ENCODE peak calls at places on chromosome X, in six cellular contexts. X, C, O, B, Z and L are unnamed samples.

GRCh38 chrX:72314881-72315280 is 9.2 kb upstream of the CITED1 start:
- DNase-seq in X (no peak), C (no peak), O (no peak), B (no peak), Z (no peak), L (no peak)

GRCh38 chrX:153343674-153344073 is 9.7 kb downstream of the ZNF275 start:
- DNase-seq in X (no peak), C (no peak), O (no peak), B (no peak), Z (no peak), L (no peak)

GRCh38 chrX:46587753-46588171 is 14.2 kb downstream of the CHST7 start:
- DNase-seq in X (no peak), C (no peak), O (no peak), B (peak; percentile 19), Z (no peak), L (no peak)

GRCh38 chrX:125646195-125646594 is 326.5 kb downstream of the TEX13C start:
- DNase-seq in X (no peak), C (no peak), O (no peak), B (peak; percentile 6), Z (no peak), L (no peak)

GRCh38 chrX:6679550-6679949 is 144.6 kb upstream of the VCX3A start:
- DNase-seq in X (no peak), C (no peak), O (no peak), B (no peak), Z (no peak), L (no peak)

GRCh38 chrX:10628906-10629305 is 8.5 kb upstream of the MID1 start:
- DNase-seq in X (no peak), C (no peak), O (no peak), B (no peak), Z (no peak), L (no peak)

GRCh38 chrX:8319359-8319758 is 145.3 kb upstream of the VCX3B start:
- DNase-seq in X (no peak), C (no peak), O (no peak), B (no peak), Z (no peak), L (no peak)

GRCh38 chrX:112803060-112803459 is 37.6 kb downstream of the AMOT start:
- DNase-seq in X (no peak), C (no peak), O (no peak), B (no peak), Z (no peak), L (no peak)

GRCh38 chrX:45756562-45756961 is 555.9 kb upstream of the DIPK2B start:
- DNase-seq in X (no peak), C (no peak), O (no peak), B (peak; percentile 40), Z (no peak), L (no peak)

GRCh38 chrX:48505481-48505880 is 3.3 kb upstream of the PORCN start:
- DNase-seq in X (no peak), C (peak; percentile 20), O (no peak), B (no peak), Z (no peak), L (no peak)

GRCh38 chrX:31136144-31136572 is 64.3 kb upstream of the FTHL17 start:
- DNase-seq in X (no peak), C (no peak), O (peak; percentile 82), B (peak; percentile 39), Z (no peak), L (no peak)

GRCh38 chrX:97211070-97211469 is 327.4 kb downstream of the RPA4 start:
- DNase-seq in X (no peak), C (no peak), O (no peak), B (no peak), Z (no peak), L (no peak)

GRCh38 chrX:44674906-44675305 is 132.2 kb upstream of the FUNDC1 start:
- DNase-seq in X (no peak), C (no peak), O (no peak), B (no peak), Z (no peak), L (no peak)

GRCh38 chrX:151825927-151826471 is 86.7 kb upstream of the MAGEA4 start:
- DNase-seq in X (no peak), C (peak; percentile 3), O (no peak), B (peak; percentile 14), Z (no peak), L (no peak)

GRCh38 chrX:54482839-54483593 is 13.0 kb downstream of the FGD1 start:
- DNase-seq in X (peak; percentile 52), C (no peak), O (no peak), B (no peak), Z (no peak), L (no peak)

GRCh38 chrX:38628587-38628986 is 67.2 kb downstream of the TSPAN7 start:
- DNase-seq in X (no peak), C (no peak), O (no peak), B (no peak), Z (no peak), L (no peak)

GRCh38 chrX:77404318-77404878 is 42.8 kb upstream of the FGF16 start:
- DNase-seq in X (no peak), C (no peak), O (no peak), B (no peak), Z (no peak), L (no peak)

GRCh38 chrX:1239681-1240142 is 27.3 kb upstream of the CRLF2 start:
- DNase-seq in X (peak; percentile 89), C (peak; percentile 82), O (peak; percentile 68), B (no peak), Z (peak; percentile 36), L (no peak)

GRCh38 chrX:155888139-155888538 is 7.0 kb downstream of the VAMP7 start:
- DNase-seq in X (no peak), C (no peak), O (no peak), B (peak; percentile 40), Z (no peak), L (no peak)

GRCh38 chrX:139862208-139862607 is 70.6 kb downstream of the ATP11C start:
- DNase-seq in X (no peak), C (no peak), O (no peak), B (no peak), Z (no peak), L (no peak)

GRCh38 chrX:16838202-16839066 is 31.7 kb downstream of the RBBP7 start:
- DNase-seq in X (no peak), C (no peak), O (no peak), B (no peak), Z (no peak), L (no peak)

GRCh38 chrX:121102101-121102500 is 54.7 kb downstream of the GLUD2 start:
- DNase-seq in X (no peak), C (no peak), O (no peak), B (no peak), Z (no peak), L (no peak)

GRCh38 chrX:138411048-138411447 is 300.5 kb downstream of the FGF13 start:
- DNase-seq in X (no peak), C (no peak), O (no peak), B (peak; percentile 2), Z (no peak), L (no peak)

GRCh38 chrX:93932471-93933220 is 258.6 kb downstream of the FAM133A start:
- DNase-seq in X (no peak), C (no peak), O (no peak), B (no peak), Z (no peak), L (no peak)
- H3K27me3 ChIP-seq in X (no peaks in the 10 kb centered on the region), C (no peaks in the 10 kb centered on the region), O (no peaks in the 10 kb centered on the region), B (no peaks in the 10 kb centered on the region), Z (peaks cover 7% of the 10 kb centered on the region), L (no peaks in the 10 kb centered on the region)

DNA sequence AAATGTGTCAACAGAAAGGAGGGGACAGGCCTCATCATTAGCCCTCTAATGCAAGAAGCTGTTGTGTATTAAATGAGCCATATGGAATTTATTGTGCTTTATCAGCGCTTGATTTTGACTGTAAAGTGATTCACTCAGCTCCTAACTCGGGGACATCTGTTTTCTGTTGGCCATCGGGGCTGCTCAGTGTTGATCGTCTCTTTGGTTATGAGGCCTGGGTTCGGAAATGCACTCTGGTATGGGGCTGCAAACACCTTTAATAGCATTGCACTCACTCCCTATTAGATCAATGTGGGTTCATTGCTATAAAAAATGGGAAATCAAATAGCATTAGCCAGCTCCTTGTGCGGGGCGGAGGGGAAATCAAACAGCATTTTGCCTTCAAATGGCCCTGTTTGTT is 6.4 kb downstream of the ARX start:
- DNase-seq in X (no peak), C (no peak), O (no peak), B (no peak), Z (no peak), L (no peak)
- H3K27me3 ChIP-seq in X (no peaks in the 10 kb centered on the region), C (no peaks in the 10 kb centered on the region), O (no peaks in the 10 kb centered on the region), B (no peaks in the 10 kb centered on the region), Z (peaks cover 92% of the 10 kb centered on the region), L (peaks cover 66% of the 10 kb centered on the region)

DNA sequence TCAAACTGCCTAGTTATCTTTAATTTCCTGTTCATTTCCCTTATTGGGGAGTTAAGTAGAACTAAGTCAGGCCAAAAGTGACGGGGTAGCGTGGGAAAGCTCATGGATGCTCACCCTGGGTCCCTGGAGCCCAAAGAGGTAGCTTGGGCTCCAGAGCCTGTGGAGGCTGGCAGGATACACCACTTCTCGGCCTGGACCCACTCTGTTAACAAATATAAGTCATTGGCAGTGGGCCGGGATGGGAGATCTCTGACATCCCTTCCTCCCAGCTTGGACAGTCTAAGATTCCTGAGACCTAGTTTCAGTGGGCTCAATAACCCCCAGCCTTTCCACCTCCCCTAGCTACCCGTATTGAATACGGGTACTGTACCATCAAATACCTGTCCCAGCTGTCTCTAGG is 106.1 kb downstream of the EFNB1 start:
- DNase-seq in X (peak; percentile 37), C (no peak), O (no peak), B (peak; percentile 55), Z (no peak), L (no peak)
- H3K27me3 ChIP-seq in X (no peaks in the 10 kb centered on the region), C (no peaks in the 10 kb centered on the region), O (no peaks in the 10 kb centered on the region), B (no peaks in the 10 kb centered on the region), Z (no peaks in the 10 kb centered on the region), L (no peaks in the 10 kb centered on the region)

GRCh38 chrX:108736509-108737479 is at the start of gene IRS4:
- DNase-seq in X (no peak), C (peak; percentile 5), O (no peak), B (no peak), Z (no peak), L (no peak)

GRCh38 chrX:108737754-108738153 is 1.4 kb upstream of the IRS4 start:
- DNase-seq in X (no peak), C (no peak), O (no peak), B (no peak), Z (no peak), L (no peak)

GRCh38 chrX:108734426-108734825 is 1.9 kb downstream of the IRS4 start:
- DNase-seq in X (no peak), C (no peak), O (no peak), B (no peak), Z (no peak), L (no peak)

GRCh38 chrX:108735087-108735679 is 1.2 kb downstream of the IRS4 start:
- DNase-seq in X (no peak), C (peak; percentile 4), O (no peak), B (no peak), Z (no peak), L (no peak)

DNA sequence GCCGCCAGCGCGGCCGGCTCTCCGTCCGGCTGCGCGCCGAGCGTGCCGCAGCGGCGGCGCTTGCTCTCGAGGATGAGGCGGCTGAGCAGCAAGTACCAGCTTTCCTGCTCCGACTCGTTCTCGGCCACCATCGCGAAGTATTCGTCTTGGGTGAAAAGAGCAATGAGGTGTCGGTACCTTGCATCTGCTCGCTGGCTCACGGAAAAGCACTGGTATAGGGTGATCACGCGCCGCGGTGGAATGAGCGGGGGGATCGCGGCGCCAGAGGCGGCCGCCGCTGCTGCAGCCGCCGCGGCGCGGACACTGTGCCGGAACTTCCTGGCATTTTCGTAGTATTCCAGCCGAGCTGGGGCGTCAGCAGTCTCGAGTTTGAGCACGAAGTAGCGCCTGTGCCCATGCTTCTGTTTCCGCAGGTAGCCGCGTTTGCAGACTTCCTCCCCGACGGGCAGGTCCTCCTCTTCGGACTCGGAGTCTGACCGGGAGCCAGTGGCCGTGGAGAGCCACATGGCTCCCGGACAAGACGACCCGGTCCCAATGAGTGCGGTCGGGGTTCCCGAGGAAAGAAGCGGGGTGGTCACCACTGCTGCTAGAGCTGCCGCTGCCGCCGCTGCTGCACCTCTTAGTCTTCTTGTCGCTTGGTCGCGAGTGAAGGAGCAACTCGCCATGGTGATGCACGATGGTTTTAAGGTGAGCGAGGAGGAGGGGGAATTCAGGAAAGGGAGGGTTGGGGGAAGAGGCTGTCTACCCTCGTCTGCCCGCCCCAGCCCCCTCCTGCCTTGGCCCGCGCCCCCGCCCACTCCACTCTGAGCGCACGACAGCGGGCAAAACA is 469 bp downstream of the IRS4 start:
- DNase-seq in X (no peak), C (no peak), O (no peak), B (no peak), Z (no peak), L (no peak)
- H3K27me3 ChIP-seq in X (no peaks in the 10 kb centered on the region), C (no peaks in the 10 kb centered on the region), O (peaks cover 3% of the 10 kb centered on the region), B (peaks cover 82% of the 10 kb centered on the region), Z (peaks cover 91% of the 10 kb centered on the region), L (peaks cover 33% of the 10 kb centered on the region)